ENCODE peak calls at places on chromosome 14, in five cellular contexts. N is GM12865; F is CD8-positive, alpha-beta memory T cell; Z is A673; U is aorta. G is an unnamed sample.

GRCh38 chr14:68668531-68668930 is 124.3 kb downstream of the ZFP36L1 start:
- DNase-seq in N (no peak), F (no peak), Z (no peak), U (no peak), G (no peak)

GRCh38 chr14:91249841-91250616 is 5.5 kb upstream of the GPR68 start:
- DNase-seq in N (peak; percentile 96), F (peak; percentile 46), Z (no peak), U (no peak), G (no peak)

GRCh38 chr14:64971452-64971889 is 665 bp downstream of the RAB15 start:
- DNase-seq in N (no peak), F (no peak), Z (no peak), U (no peak), G (no peak)

GRCh38 chr14:41505491-41505890 is 101.2 kb upstream of the LRFN5 start:
- DNase-seq in N (no peak), F (no peak), Z (peak; percentile 2), U (no peak), G (no peak)

GRCh38 chr14:55957950-55958349 is 160.3 kb upstream of the PELI2 start:
- DNase-seq in N (no peak), F (no peak), Z (no peak), U (no peak), G (no peak)

GRCh38 chr14:35534884-35535793 is 1.2 kb downstream of the INSM2 start:
- DNase-seq in N (peak; percentile 70), F (peak; percentile 47), Z (peak; percentile 75), U (peak; percentile 75), G (peak; percentile 82)

GRCh38 chr14:50012644-50013043 is 103.7 kb downstream of the VCPKMT start:
- DNase-seq in N (no peak), F (no peak), Z (no peak), U (no peak), G (no peak)

GRCh38 chr14:104680806-104681688 is 8.4 kb upstream of the INF2 start:
- DNase-seq in N (peak; percentile 74), F (no peak), Z (peak; percentile 64), U (peak; percentile 90), G (peak; percentile 74)

GRCh38 chr14:31895206-31895605 is 181.9 kb upstream of the ARHGAP5 start:
- DNase-seq in N (no peak), F (no peak), Z (peak; percentile 21), U (no peak), G (no peak)

GRCh38 chr14:51626788-51627187 is 24.9 kb upstream of the FRMD6 start:
- DNase-seq in N (no peak), F (no peak), Z (no peak), U (no peak), G (no peak)

GRCh38 chr14:96077983-96078686 is 39.0 kb downstream of the C14orf132 start:
- DNase-seq in N (peak; percentile 66), F (no peak), Z (no peak), U (no peak), G (no peak)
- H3K4me3 ChIP-seq in N (peak overlapping the region; percentile 18), F (no peak overlapping the region), Z (no peak overlapping the region), U (no peak overlapping the region), G (no peak overlapping the region)

GRCh38 chr14:63205281-63205575 is 985 bp downstream of the RHOJ start:
- DNase-seq in N (no peak), F (no peak), Z (no peak), U (no peak), G (no peak)
- H3K4me3 ChIP-seq in N (no peak overlapping the region), F (no peak overlapping the region), Z (peak overlapping the region; percentile 49), U (peak overlapping the region; percentile 19), G (peak overlapping the region; percentile 80)

DNA sequence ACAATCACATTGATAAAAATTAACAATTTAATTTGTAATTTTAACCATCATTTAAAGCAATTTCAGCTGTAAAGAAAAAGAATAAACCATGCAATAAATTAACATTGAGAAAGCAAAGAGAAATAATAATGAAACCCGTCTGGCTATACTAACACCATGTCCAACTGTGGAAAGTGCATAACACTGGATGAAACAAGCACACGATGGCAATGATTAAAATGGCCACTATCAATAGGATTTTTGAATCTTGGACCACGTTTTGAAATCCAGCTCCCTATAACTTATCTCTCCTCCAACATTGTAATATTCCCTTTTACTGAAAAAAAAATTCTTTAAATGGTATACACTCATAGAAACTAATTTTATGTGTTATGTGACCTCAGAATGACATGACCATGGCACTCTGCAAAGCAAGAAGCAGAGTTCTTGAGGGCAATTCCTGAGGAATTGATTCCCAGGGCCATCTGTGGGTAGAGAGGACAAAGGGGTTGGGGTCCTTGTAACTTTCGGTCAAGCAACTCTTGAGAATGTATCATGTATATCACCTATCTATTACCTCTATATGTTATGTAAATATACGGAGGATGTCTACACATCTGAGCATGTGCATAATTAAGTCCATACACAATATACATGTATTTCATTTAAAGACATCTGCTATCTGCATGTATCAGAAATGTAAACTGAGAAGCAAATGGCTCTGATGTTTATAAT is 4.8 kb downstream of the FOXA1 start:
- DNase-seq in N (no peak), F (no peak), Z (no peak), U (no peak), G (no peak)
- H3K4me3 ChIP-seq in N (no peak overlapping the region), F (no peak overlapping the region), Z (no peak overlapping the region), U (no peak overlapping the region), G (no peak overlapping the region)

DNA sequence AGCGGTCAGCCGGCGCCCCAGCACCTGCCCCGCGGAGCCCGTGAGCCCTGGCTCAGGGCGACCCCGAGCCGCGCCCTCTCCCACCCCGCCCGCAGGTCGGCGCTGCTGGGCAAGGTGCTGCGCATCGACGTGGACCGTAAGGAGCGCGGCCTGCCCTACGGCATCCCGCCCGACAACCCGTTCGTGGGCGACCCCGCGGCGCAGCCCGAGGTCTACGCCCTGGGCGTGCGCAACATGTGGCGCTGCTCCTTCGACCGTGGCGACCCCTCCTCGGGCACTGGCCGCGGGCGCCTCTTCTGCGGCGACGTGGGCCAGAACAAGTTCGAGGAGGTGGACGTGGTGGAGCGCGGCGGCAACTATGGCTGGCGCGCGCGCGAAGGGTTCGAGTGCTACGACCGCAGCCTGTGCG is 14.4 kb downstream of the HHIPL1 start:
- DNase-seq in N (no peak), F (no peak), Z (no peak), U (no peak), G (no peak)
- H3K4me3 ChIP-seq in N (no peak overlapping the region), F (no peak overlapping the region), Z (no peak overlapping the region), U (no peak overlapping the region), G (no peak overlapping the region)

GRCh38 chr14:70644016-70644415 is 2.3 kb downstream of the TTC9 start:
- DNase-seq in N (no peak), F (no peak), Z (no peak), U (no peak), G (peak; percentile 57)
- H3K4me3 ChIP-seq in N (peak overlapping the region; percentile 87), F (peak overlapping the region; percentile 74), Z (peak overlapping the region; percentile 84), U (no peak overlapping the region), G (no peak overlapping the region)

GRCh38 chr14:53147208-53147607 is 5.9 kb downstream of the DDHD1 start:
- DNase-seq in N (peak; percentile 58), F (no peak), Z (no peak), U (no peak), G (no peak)
- H3K4me3 ChIP-seq in N (peak overlapping the region; percentile 82), F (no peak overlapping the region), Z (no peak overlapping the region), U (no peak overlapping the region), G (no peak overlapping the region)

GRCh38 chr14:60637138-60637489 is 12.2 kb downstream of the SIX1 start:
- DNase-seq in N (no peak), F (no peak), Z (no peak), U (no peak), G (no peak)
- H3K4me3 ChIP-seq in N (no peak overlapping the region), F (no peak overlapping the region), Z (no peak overlapping the region), U (no peak overlapping the region), G (no peak overlapping the region)

DNA sequence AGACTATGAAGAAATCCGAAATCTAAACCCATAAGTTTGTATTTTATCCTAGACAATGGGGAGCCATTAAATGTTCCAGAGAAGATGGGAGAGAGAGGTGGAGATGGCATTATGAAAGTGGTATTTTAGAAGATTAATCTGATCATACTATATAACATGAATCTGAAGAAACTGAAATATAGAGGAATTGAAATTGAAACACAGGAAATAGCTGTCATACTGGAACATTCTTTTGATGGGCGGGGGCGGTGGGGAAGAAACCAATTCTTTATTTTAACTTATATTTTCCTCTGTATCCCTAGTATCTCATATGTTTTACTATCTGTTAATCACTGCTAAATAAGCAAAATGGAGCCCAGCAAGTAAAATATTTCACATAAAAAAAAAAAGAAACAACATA is 27.0 kb upstream of the FOXN3 start:
- DNase-seq in N (peak; percentile 41), F (no peak), Z (no peak), U (no peak), G (no peak)
- H3K4me3 ChIP-seq in N (no peak overlapping the region), F (no peak overlapping the region), Z (no peak overlapping the region), U (no peak overlapping the region), G (no peak overlapping the region)